ENCODE peak calls at places on chromosomes 12 and 14, in six cellular contexts. Y, G, X, A, L and E are unnamed samples.

GRCh38 chr12:71947645-71948105 is 9.0 kb downstream of the TPH2 start:
- DNase-seq in X (no peak), G (peak; percentile 52), A (no peak), Y (peak; percentile 46), L (no peak), E (no peak)

GRCh38 chr12:96033549-96034389 is 1.6 kb downstream of the LTA4H start:
- DNase-seq in A (no peak), X (no peak), L (no peak), Y (no peak), G (no peak), E (no peak)

GRCh38 chr14:21978184-21978998 is 304.8 kb upstream of the OR4E1 start:
- DNase-seq in L (peak; percentile 18), A (peak; percentile 54), G (peak; percentile 22), Y (peak; percentile 22), X (peak; percentile 19), E (peak; percentile 51)

GRCh38 chr14:74582910-74583581 is 29.0 kb downstream of the LTBP2 start:
- DNase-seq in Y (no peak), A (no peak), X (no peak), L (no peak), G (no peak), E (no peak)

GRCh38 chr12:108821407-108822397 is 35.7 kb downstream of the SSH1 start:
- DNase-seq in G (no peak), L (peak; percentile 61), X (no peak), A (no peak), Y (peak; percentile 81), E (no peak)

GRCh38 chr14:61408498-61408897 is 87.1 kb downstream of the PRKCH start:
- DNase-seq in G (no peak), A (no peak), X (no peak), L (no peak), Y (no peak), E (no peak)

GRCh38 chr12:68259318-68259940 is 6.0 kb upstream of the IL22 start:
- DNase-seq in L (peak; percentile 89), X (no peak), A (no peak), G (no peak), Y (peak; percentile 93), E (no peak)

GRCh38 chr12:44076892-44077291 is 241.0 kb downstream of the TMEM117 start:
- DNase-seq in G (peak; percentile 39), Y (no peak), X (no peak), L (no peak), A (no peak), E (no peak)

GRCh38 chr14:65177551-65177950 is 75.2 kb upstream of the MAX start:
- DNase-seq in X (no peak), L (no peak), G (no peak), Y (no peak), A (no peak), E (no peak)

GRCh38 chr14:89681086-89682018 is 264.3 kb upstream of the FOXN3 start:
- DNase-seq in A (no peak), X (peak; percentile 51), G (peak; percentile 61), Y (no peak), L (no peak), E (peak; percentile 9)

GRCh38 chr14:53147208-53147607 is 5.9 kb downstream of the DDHD1 start:
- DNase-seq in L (no peak), X (no peak), Y (no peak), G (no peak), A (no peak), E (no peak)

GRCh38 chr14:34826661-34827060 is 48.5 kb downstream of the BAZ1A start:
- DNase-seq in G (no peak), A (no peak), L (peak; percentile 23), Y (peak; percentile 67), X (no peak), E (no peak)

GRCh38 chr12:120540445-120540844 is 6.3 kb downstream of the RNF10 start:
- DNase-seq in G (no peak), L (no peak), Y (peak; percentile 86), A (no peak), X (no peak), E (no peak)

GRCh38 chr12:118237053-118237665 is 101.2 kb downstream of the PEBP1 start:
- DNase-seq in X (no peak), G (peak; percentile 43), A (no peak), L (no peak), Y (no peak), E (no peak)

GRCh38 chr14:32366995-32367394 is 37.9 kb downstream of the AKAP6 start:
- DNase-seq in G (peak; percentile 50), A (no peak), Y (no peak), X (no peak), L (peak; percentile 14), E (no peak)

GRCh38 chr12:30286345-30286926 is 409.2 kb downstream of the IPO8 start:
- DNase-seq in X (no peak), L (peak; percentile 60), A (no peak), Y (peak; percentile 53), G (no peak), E (no peak)

GRCh38 chr12:104680070-104680469 is 223.3 kb downstream of the CHST11 start:
- DNase-seq in X (no peak), G (no peak), L (no peak), A (no peak), Y (no peak), E (no peak)

GRCh38 chr12:89695100-89695499 is 13.5 kb downstream of the ATP2B1 start:
- DNase-seq in Y (peak; percentile 78), L (peak; percentile 54), A (no peak), X (no peak), G (no peak), E (no peak)

GRCh38 chr12:114918535-114919233 is 234.7 kb upstream of the TBX3 start:
- DNase-seq in L (peak; percentile 35), A (no peak), G (no peak), Y (peak; percentile 69), X (no peak), E (no peak)

GRCh38 chr12:92369643-92370042 is 224.0 kb upstream of the BTG1 start:
- DNase-seq in G (no peak), A (no peak), X (no peak), Y (no peak), L (no peak), E (no peak)

GRCh38 chr12:80271770-80272169 is 172.3 kb upstream of the PTPRQ start:
- DNase-seq in Y (no peak), A (no peak), X (no peak), L (no peak), G (no peak), E (no peak)

GRCh38 chr12:131379758-131380157 is 331.1 kb upstream of the SFSWAP start:
- DNase-seq in A (no peak), Y (no peak), G (peak; percentile 27), L (no peak), X (no peak), E (no peak)

GRCh38 chr12:65892905-65893304 is 68.6 kb downstream of the HMGA2 start:
- DNase-seq in Y (peak; percentile 69), A (no peak), L (peak; percentile 78), X (no peak), G (no peak), E (no peak)